ENCODE peak calls at places on chromosomes 2 and 18, in six cellular contexts. I is thyroid gland, C is heart left ventricle, F is H9, L is colonic mucosa, Y is K562. X is an unnamed sample.

GRCh38 chr2:134144081-134144596 is 109.7 kb upstream of the MGAT5 start:
- DNase-seq in Y (no peak), C (no peak), I (no peak), L (no peak), F (no peak), X (no peak)

GRCh38 chr2:29747786-29748470 is 173.5 kb downstream of the ALK start:
- DNase-seq in F (no peak), L (no peak), I (peak), Y (no peak), C (no peak), X (peak)

GRCh38 chr2:175304541-175304940 is 123.0 kb upstream of the ATP5MC3 start:
- DNase-seq in C (no peak), I (no peak), L (no peak), F (no peak), Y (no peak), X (no peak)

GRCh38 chr18:79400591-79401381 is 5.1 kb downstream of the NFATC1 start:
- DNase-seq in C (peak), L (no peak), F (no peak), Y (peak), I (no peak), X (no peak)

GRCh38 chr2:138581909-138582308 is 80.3 kb downstream of the SPOPL start:
- DNase-seq in F (no peak), C (no peak), I (no peak), Y (no peak), L (no peak), X (no peak)

GRCh38 chr2:235527806-235528480 is 34.1 kb downstream of the AGAP1 start:
- DNase-seq in Y (no peak), C (peak), I (peak), L (no peak), F (no peak), X (no peak)

GRCh38 chr2:237202288-237203030 is 116.8 kb downstream of the COPS8 start:
- DNase-seq in I (no peak), L (no peak), Y (no peak), F (no peak), C (no peak), X (no peak)

GRCh38 chr18:60870261-60870966 is 462.8 kb upstream of the CDH20 start:
- DNase-seq in C (no peak), Y (no peak), F (no peak), I (no peak), L (no peak), X (no peak)

GRCh38 chr18:10164241-10165160 is 250.7 kb downstream of the VAPA start:
- DNase-seq in F (no peak), C (no peak), Y (no peak), L (no peak), I (no peak), X (no peak)

GRCh38 chr18:58847383-58848071 is 17.1 kb upstream of the ZNF532 start:
- DNase-seq in I (no peak), L (no peak), F (peak), C (peak), Y (no peak), X (no peak)

GRCh38 chr18:3114026-3114425 is 101.1 kb upstream of the LPIN2 start:
- DNase-seq in C (no peak), I (no peak), Y (no peak), L (no peak), F (no peak), X (no peak)

GRCh38 chr2:11998218-11998617 is 251.8 kb downstream of the LPIN1 start:
- DNase-seq in I (no peak), L (no peak), Y (no peak), F (no peak), C (no peak), X (peak)

GRCh38 chr2:144660518-144661316 is 140.8 kb upstream of the ZEB2 start:
- DNase-seq in C (no peak), L (no peak), Y (no peak), I (no peak), F (no peak), X (peak)

GRCh38 chr2:205754924-205755321 is 72.6 kb downstream of the NRP2 start:
- DNase-seq in L (peak), F (no peak), Y (peak), C (no peak), I (no peak), X (peak)

GRCh38 chr2:208227581-208228232 is 27.2 kb downstream of the IDH1 start:
- DNase-seq in C (peak), L (no peak), Y (no peak), F (no peak), I (no peak), X (no peak)

GRCh38 chr2:54556659-54557121 is 100.6 kb downstream of the SPTBN1 start:
- DNase-seq in F (no peak), I (no peak), L (no peak), C (no peak), Y (no peak), X (no peak)

GRCh38 chr2:9539530-9539929 is 16.1 kb downstream of the ADAM17 start:
- DNase-seq in L (no peak), F (no peak), C (no peak), Y (no peak), I (no peak), X (no peak)

GRCh38 chr2:64403426-64403825 is 50.5 kb upstream of the LGALSL start:
- DNase-seq in C (no peak), I (no peak), F (no peak), L (no peak), Y (no peak), X (no peak)

GRCh38 chr2:39871291-39871761 is 92.3 kb upstream of the THUMPD2 start:
- DNase-seq in Y (no peak), C (no peak), I (no peak), L (no peak), F (no peak), X (peak)

GRCh38 chr2:216350214-216350789 is 22.0 kb downstream of the MARCHF4 start:
- DNase-seq in C (no peak), I (no peak), Y (peak), F (no peak), L (no peak), X (peak)

GRCh38 chr2:122737429-122738077 is 982.1 kb downstream of the TSN start:
- DNase-seq in C (no peak), F (no peak), I (no peak), L (no peak), Y (no peak), X (no peak)

GRCh38 chr2:25371253-25372241 is 29.8 kb upstream of the DNMT3A start:
- DNase-seq in C (peak), F (peak), Y (no peak), I (no peak), L (no peak), X (no peak)

GRCh38 chr18:26133652-26134051 is at the start of gene PSMA8:
- DNase-seq in I (no peak), C (peak), L (no peak), F (peak), Y (no peak), X (no peak)

GRCh38 chr2:104755026-104755856 is 98.7 kb upstream of the POU3F3 start:
- DNase-seq in Y (no peak), I (no peak), C (no peak), F (peak), L (no peak), X (no peak)

GRCh38 chr2:51084750-51085149 is 52.8 kb upstream of the NRXN1 start:
- DNase-seq in L (no peak), F (peak), C (no peak), I (no peak), Y (no peak), X (no peak)

GRCh38 chr18:13890962-13891361 is 24.4 kb downstream of the MC2R start:
- DNase-seq in I (no peak), F (no peak), C (no peak), L (no peak), Y (no peak), X (no peak)

GRCh38 chr18:64518191-64518590 is 369.3 kb upstream of the LINC00305 start:
- DNase-seq in L (no peak), Y (no peak), I (no peak), C (no peak), F (no peak), X (no peak)

GRCh38 chr2:82282111-82282882 is 1977.7 kb upstream of the LRRTM1 start:
- DNase-seq in C (no peak), F (peak), I (no peak), L (no peak), Y (no peak), X (no peak)

GRCh38 chr2:135052997-135053474 is 944 bp downstream of the RAB3GAP1 start:
- DNase-seq in L (no peak), C (no peak), F (no peak), Y (no peak), I (no peak), X (peak)

GRCh38 chr2:135701442-135701841 is 40.2 kb upstream of the UBXN4 start:
- DNase-seq in Y (no peak), I (no peak), L (no peak), C (no peak), F (no peak), X (no peak)

DNA sequence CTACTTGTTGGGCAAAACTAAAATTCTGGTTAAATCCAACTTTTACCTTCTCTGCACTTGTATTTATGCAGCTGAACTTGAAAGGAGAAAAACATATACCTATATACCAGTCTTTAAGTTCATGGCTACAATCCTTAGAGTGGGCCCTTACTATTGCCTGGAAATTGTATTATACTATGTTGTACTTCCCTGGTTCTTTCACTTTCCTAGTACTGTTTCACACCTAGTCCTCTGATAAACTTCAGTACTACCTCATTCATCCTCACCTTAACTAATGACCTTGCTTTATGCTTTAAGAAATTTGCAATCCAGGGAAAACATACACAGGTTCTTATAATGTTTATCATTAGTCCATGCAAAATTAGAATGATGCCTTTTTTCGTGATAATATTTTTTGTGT is 103.8 kb downstream of the HAUS1 start:
- DNase-seq in F (no peak), C (no peak), L (no peak), I (no peak), Y (no peak), X (no peak)
- H3K27ac ChIP-seq in F (no peak), C (no peak), L (no peak), I (no peak), Y (no peak), X (no peak)

GRCh38 chr2:241595600-241596140 is 37.1 kb downstream of the BOK start:
- DNase-seq in C (no peak), F (peak), L (no peak), I (no peak), Y (no peak), X (no peak)
- TF ChIP-seq CTCF in C (peak), F (peak), L (no peak), I (no peak), Y (no peak), X (peak)

GRCh38 chr2:218276986-218277755 is 6.9 kb downstream of the PNKD start:
- DNase-seq in C (no peak), I (peak), F (no peak), Y (no peak), L (no peak), X (no peak)

GRCh38 chr2:218273908-218274249 is 3.6 kb downstream of the PNKD start:
- DNase-seq in L (peak), Y (no peak), F (no peak), C (no peak), I (no peak), X (no peak)

GRCh38 chr2:218272531-218273212 is 2.4 kb downstream of the PNKD start:
- DNase-seq in Y (peak), C (peak), F (peak), L (peak), I (peak), X (peak)

GRCh38 chr2:218275368-218276072 is 5.2 kb downstream of the PNKD start:
- DNase-seq in Y (no peak), C (no peak), I (no peak), L (no peak), F (no peak), X (no peak)

GRCh38 chr2:218274586-218274985 is 4.3 kb downstream of the PNKD start:
- DNase-seq in L (no peak), Y (no peak), F (no peak), C (no peak), I (no peak), X (no peak)
- H3K27ac ChIP-seq in L (peak), Y (no peak), F (no peak), C (peak), I (no peak), X (no peak)

GRCh38 chr2:16066261-16067036 is 126.1 kb downstream of the MYCN start:
- DNase-seq in Y (no peak), C (no peak), L (no peak), I (no peak), F (no peak), X (no peak)

GRCh38 chr2:16062471-16063250 is 122.3 kb downstream of the MYCN start:
- DNase-seq in C (no peak), L (no peak), I (no peak), F (no peak), Y (no peak), X (no peak)

GRCh38 chr2:16063955-16064633 is 123.7 kb downstream of the MYCN start:
- DNase-seq in Y (no peak), C (no peak), F (no peak), L (no peak), I (no peak), X (no peak)

GRCh38 chr2:16063251-16063850 is 123.0 kb downstream of the MYCN start:
- DNase-seq in F (no peak), I (no peak), C (no peak), Y (no peak), L (no peak), X (no peak)

DNA sequence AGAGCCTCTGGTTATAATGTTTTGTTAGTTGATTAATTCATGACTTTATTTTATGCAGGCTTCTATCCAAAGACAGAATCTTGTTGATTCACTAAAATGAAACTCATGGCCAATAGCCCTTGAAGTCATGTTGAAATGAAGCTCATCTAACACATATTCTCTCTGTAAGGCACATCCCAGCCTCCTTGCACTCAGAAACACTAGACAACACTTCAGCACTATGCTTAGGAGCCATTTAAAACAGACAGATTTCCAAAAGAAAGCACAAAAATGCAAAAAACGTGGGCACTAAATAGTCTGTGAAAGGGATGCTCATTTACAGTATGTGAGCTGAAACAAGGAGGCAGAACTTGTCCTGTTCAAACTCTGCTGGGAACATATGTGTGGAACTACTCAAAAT is 124.4 kb downstream of the MYCN start:
- DNase-seq in C (no peak), F (no peak), I (no peak), L (no peak), Y (no peak), X (no peak)
- TF ChIP-seq CTCF in C (no peak), F (no peak), I (no peak), L (no peak), Y (no peak), X (no peak)

DNA sequence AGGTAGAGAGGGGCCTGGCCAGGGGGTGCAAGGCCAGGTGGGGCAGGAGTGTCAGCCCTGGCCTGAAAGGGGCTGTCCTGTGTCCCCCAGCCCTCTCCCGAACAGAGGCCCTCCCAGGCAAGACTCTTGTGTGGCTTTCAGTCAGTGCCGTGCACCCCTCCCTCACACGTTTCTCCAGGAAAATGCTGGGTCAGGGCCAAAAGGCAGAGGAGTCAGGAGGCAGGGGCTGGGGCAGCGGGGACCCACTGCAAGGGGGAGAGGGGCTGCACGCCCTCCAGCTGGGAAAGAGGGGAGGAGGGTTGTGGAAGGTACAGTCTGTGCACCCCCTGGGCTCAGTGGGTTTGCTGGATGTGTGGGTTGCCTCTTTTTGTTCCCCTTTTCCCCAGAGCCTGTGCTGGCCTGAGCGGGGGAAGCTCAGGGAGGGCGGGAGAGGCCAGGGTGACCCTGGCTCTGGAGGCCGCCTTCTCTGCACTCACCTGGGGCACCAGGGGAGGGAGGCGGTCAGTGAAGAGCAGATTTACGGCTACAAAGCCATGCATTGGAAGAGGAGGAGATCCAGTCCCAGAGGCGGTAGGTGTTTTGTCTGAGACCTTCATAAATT is 4.1 kb downstream of the KCNF1 start:
- DNase-seq in Y (no peak), F (peak), C (no peak), I (no peak), L (no peak), X (no peak)
- H3K27ac ChIP-seq in Y (no peak), F (no peak), C (no peak), I (no peak), L (no peak), X (no peak)

GRCh38 chr2:239763433-239764097 is 261.6 kb downstream of the NDUFA10 start:
- DNase-seq in L (no peak), I (no peak), Y (no peak), C (no peak), F (peak), X (no peak)
- TF ChIP-seq CTCF in L (no peak), I (no peak), Y (peak), C (no peak), F (peak), X (no peak)

GRCh38 chr2:46537624-46538023 is 58.3 kb downstream of the TMEM247 start:
- DNase-seq in C (no peak), I (no peak), F (no peak), Y (no peak), L (no peak), X (no peak)
- H3K27ac ChIP-seq in C (peak), I (no peak), F (no peak), Y (no peak), L (no peak), X (no peak)

X was measured in brain microvascular endothelial cell.